ENCODE peak calls at places on chromosome 6, in eight cellular contexts. Z is tibial artery; I is CD8-positive, alpha-beta T cell; Y is A673; B is A549; A is spleen; N is pancreas; U is DND-41. J is an unnamed sample.

GRCh38 chr6:136253734-136254133 is 3.6 kb upstream of the MTFR2 start:
- DNase-seq in Z (no peak), I (no peak), Y (no peak), B (no peak), A (no peak), N (no peak), U (no peak), J (no peak)

GRCh38 chr6:17583811-17584210 is 16.3 kb upstream of the FAM8A1 start:
- DNase-seq in Z (no peak), I (no peak), Y (no peak), B (no peak), A (no peak), N (no peak), U (no peak), J (no peak)

GRCh38 chr6:108841377-108841855 is 6.8 kb upstream of the ARMC2 start:
- DNase-seq in Z (peak), I (no peak), Y (no peak), B (no peak), A (no peak), N (no peak), U (no peak), J (no peak)

GRCh38 chr6:121791396-121792315 is 356.2 kb downstream of the GJA1 start:
- DNase-seq in Z (no peak), I (no peak), Y (no peak), B (peak), A (no peak), N (no peak), U (no peak), J (no peak)

GRCh38 chr6:136011475-136011874 is 160.0 kb downstream of the PDE7B start:
- DNase-seq in Z (no peak), I (no peak), Y (no peak), B (no peak), A (no peak), N (no peak), U (no peak), J (no peak)

GRCh38 chr6:105001906-105002305 is 45.0 kb downstream of the LIN28B start:
- DNase-seq in Z (no peak), I (no peak), Y (no peak), B (no peak), A (no peak), N (no peak), U (no peak), J (no peak)

GRCh38 chr6:53829698-53830221 is 35.0 kb downstream of the LRRC1 start:
- DNase-seq in Z (no peak), I (no peak), Y (no peak), B (no peak), A (no peak), N (no peak), U (no peak), J (no peak)

GRCh38 chr6:18214003-18214402 is 50.3 kb downstream of the DEK start:
- DNase-seq in Z (no peak), I (no peak), Y (no peak), B (no peak), A (no peak), N (no peak), U (no peak), J (no peak)

GRCh38 chr6:88538130-88538706 is 372.1 kb upstream of the CNR1 start:
- DNase-seq in Z (no peak), I (no peak), Y (peak), B (no peak), A (no peak), N (no peak), U (peak), J (no peak)

GRCh38 chr6:105753184-105754097 is 332.7 kb upstream of the PRDM1 start:
- DNase-seq in Z (no peak), I (no peak), Y (no peak), B (no peak), A (no peak), N (no peak), U (no peak), J (no peak)

GRCh38 chr6:11622156-11622555 is 84.6 kb downstream of the TMEM170B start:
- DNase-seq in Z (no peak), I (no peak), Y (no peak), B (no peak), A (no peak), N (no peak), U (no peak), J (no peak)

GRCh38 chr6:53896237-53896636 is 101.4 kb downstream of the LRRC1 start:
- DNase-seq in Z (no peak), I (no peak), Y (no peak), B (peak), A (no peak), N (no peak), U (no peak), J (no peak)

GRCh38 chr6:40948598-40948997 is 90.4 kb downstream of the UNC5CL start:
- DNase-seq in Z (no peak), I (no peak), Y (no peak), B (no peak), A (no peak), N (no peak), U (no peak), J (no peak)

GRCh38 chr6:158361961-158362634 is 49.8 kb downstream of the TULP4 start:
- DNase-seq in Z (no peak), I (no peak), Y (no peak), B (no peak), A (no peak), N (no peak), U (no peak), J (no peak)

GRCh38 chr6:106037060-106037459 is 49.1 kb upstream of the PRDM1 start:
- DNase-seq in Z (no peak), I (no peak), Y (no peak), B (no peak), A (no peak), N (no peak), U (no peak), J (no peak)

GRCh38 chr6:3088853-3089445 is 20.7 kb downstream of the RIPK1 start:
- DNase-seq in Z (no peak), I (no peak), Y (peak), B (no peak), A (no peak), N (no peak), U (no peak), J (no peak)

GRCh38 chr6:150346346-150346745 is 22.5 kb upstream of the IYD start:
- DNase-seq in Z (no peak), I (no peak), Y (peak), B (no peak), A (no peak), N (no peak), U (no peak), J (no peak)

GRCh38 chr6:6649824-6650349 is 61.4 kb downstream of the LY86 start:
- DNase-seq in Z (no peak), I (no peak), Y (no peak), B (no peak), A (no peak), N (no peak), U (no peak), J (no peak)

GRCh38 chr6:1792989-1793388 is 183.3 kb downstream of the FOXC1 start:
- DNase-seq in Z (no peak), I (no peak), Y (peak), B (peak), A (no peak), N (no peak), U (peak), J (no peak)

GRCh38 chr6:129314575-129314974 is 395.4 kb downstream of the ARHGAP18 start:
- DNase-seq in Z (no peak), I (no peak), Y (no peak), B (no peak), A (no peak), N (no peak), U (no peak), J (no peak)

GRCh38 chr6:156809446-156810178 is 32.4 kb downstream of the ARID1B start:
- DNase-seq in Z (no peak), I (no peak), Y (no peak), B (no peak), A (no peak), N (no peak), U (no peak), J (no peak)

GRCh38 chr6:156809034-156809433 is 31.9 kb downstream of the ARID1B start:
- DNase-seq in Z (no peak), I (no peak), Y (peak), B (no peak), A (no peak), N (no peak), U (no peak), J (no peak)

GRCh38 chr6:156808287-156808686 is 31.1 kb downstream of the ARID1B start:
- DNase-seq in Z (no peak), I (no peak), Y (peak), B (no peak), A (no peak), N (no peak), U (no peak), J (no peak)

GRCh38 chr6:156807028-156807427 is 29.9 kb downstream of the ARID1B start:
- DNase-seq in Z (no peak), I (no peak), Y (no peak), B (no peak), A (no peak), N (no peak), U (no peak), J (no peak)

DNA sequence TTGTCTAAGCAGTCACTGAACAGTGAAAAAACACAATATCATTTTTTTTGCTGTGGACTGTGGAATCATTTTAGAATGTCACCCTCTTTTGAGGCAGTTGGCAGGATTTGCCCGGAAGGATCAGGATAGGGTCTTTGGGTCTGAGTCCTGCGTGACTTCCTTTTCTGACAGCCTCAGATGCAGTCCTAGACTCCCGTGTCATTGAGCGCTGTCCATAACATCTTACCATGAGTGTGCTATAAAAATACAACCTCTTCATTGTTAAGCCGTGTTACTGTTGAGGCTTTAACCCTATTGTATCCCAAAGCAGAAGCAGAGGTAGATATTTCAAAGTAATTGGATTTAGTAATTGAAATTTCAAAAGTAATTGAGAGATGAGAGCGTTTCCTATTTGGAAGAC is 30.6 kb downstream of the ARID1B start:
- DNase-seq in Z (no peak), I (no peak), Y (no peak), B (no peak), A (no peak), N (no peak), U (no peak), J (no peak)
- H3K4me3 ChIP-seq in Z (no peak), I (no peak), Y (no peak), B (no peak), A (no peak), N (no peak), U (no peak), J (no peak)

GRCh38 chr6:99282479-99283062 is 66.9 kb downstream of the FAXC start:
- DNase-seq in Z (no peak), I (no peak), Y (peak), B (peak), A (no peak), N (no peak), U (no peak), J (no peak)
- TF ChIP-seq CTCF in Z (no peak), I (no peak), Y (peak), B (peak), A (no peak), N (no peak), U (peak), J (peak)

DNA sequence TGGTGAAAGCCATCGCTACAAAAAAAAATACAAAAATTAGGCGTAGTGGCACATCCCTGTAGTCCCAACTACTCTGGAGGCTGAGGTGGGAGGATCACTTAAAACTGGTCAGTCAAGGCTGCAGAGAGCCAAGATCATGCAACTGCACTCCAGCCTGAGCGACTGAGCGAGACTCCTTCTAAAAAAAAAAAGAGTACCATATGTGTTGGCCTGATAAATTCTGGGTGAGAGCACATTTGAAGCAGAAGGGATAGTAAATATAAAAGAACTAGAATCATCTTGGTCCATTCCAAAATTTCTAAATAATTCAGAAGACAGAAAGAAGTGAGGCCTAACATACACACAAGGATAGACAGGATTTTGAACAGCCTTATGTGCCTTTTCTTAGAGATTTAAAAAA is 2.2 kb downstream of the IBTK start:
- DNase-seq in Z (no peak), I (no peak), Y (no peak), B (no peak), A (no peak), N (no peak), U (no peak), J (no peak)
- H3K4me3 ChIP-seq in Z (no peak), I (no peak), Y (peak), B (peak), A (no peak), N (no peak), U (peak), J (no peak)

DNA sequence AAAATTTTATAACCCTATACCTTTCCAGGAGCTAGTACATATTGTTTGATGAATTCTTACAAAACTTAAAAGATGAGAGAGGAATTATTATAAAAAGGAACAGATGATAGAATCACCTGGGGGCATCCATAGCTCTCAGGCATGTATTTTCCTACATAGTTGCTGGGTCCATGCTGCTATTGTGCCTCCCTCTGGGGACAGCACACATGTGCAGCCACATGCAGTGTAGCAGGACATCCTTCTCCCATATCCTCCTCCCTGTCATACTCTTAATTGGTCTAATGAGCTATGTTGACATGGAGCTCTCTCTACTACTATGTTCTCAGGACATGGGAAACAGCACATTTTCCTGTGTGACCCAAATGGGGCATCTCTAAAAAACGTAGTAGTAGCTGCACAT is 898.2 kb upstream of the MAP3K7 start:
- DNase-seq in Z (no peak), I (no peak), Y (no peak), B (no peak), A (no peak), N (no peak), U (no peak), J (no peak)
- TF ChIP-seq CTCF in Z (no peak), I (no peak), Y (peak), B (no peak), A (no peak), N (no peak), U (peak), J (no peak)

DNA sequence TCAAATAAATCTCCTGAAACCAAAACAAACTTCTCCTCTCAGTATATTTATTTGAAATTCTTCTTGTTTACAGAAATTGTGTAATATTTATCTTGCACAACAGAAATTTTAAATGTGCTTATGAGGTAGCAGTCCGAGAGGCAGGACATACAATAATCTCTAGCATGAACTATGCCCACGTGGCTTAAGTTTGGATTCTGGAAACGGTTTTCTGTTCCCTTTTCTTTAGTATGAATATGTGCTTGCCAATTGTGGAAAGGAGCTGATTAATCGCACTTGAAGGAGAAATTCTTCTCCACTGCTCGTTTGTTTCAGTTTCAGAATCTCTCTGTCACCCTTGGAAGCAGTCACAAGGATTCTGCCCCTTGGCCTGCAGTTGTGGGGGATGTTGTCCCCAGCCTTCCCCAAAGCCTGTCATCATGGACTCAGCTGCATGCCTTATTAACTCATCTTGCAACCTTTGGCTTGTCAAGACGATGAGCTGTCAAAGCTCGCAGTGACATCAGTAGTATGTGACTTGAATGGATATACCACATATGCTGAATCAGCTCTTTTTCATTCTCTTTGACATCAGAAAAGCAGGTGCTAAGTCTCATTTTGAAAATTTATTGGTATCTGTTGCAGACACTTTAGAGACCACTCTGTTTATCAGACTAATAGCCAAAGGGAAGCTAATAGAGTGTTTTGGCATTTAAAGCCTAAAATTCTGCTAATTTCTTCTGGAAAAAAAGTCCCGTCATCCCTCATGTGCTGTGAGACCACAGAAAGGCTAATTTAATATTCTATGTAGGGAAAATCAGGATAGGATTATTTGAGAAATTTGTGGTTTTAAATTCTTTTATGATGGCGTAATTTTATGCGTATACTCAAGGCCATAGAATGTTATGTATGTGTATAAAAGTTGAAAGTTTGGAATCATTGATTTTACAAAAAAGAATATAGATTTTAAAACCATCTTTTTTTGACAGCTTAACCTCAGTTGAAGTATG is 186.8 kb downstream of the ARID1B start:
- DNase-seq in Z (no peak), I (no peak), Y (peak), B (peak), A (no peak), N (no peak), U (no peak), J (no peak)
- H3K4me3 ChIP-seq in Z (peak), I (no peak), Y (no peak), B (peak), A (no peak), N (no peak), U (no peak), J (no peak)

GRCh38 chr6:144264270-144265060 is 20.7 kb upstream of the UTRN start:
- DNase-seq in Z (no peak), I (no peak), Y (peak), B (peak), A (no peak), N (no peak), U (no peak), J (peak)
- TF ChIP-seq CTCF in Z (no peak), I (no peak), Y (no peak), B (no peak), A (no peak), N (no peak), U (no peak), J (no peak)

J was measured in RWPE2.